ENCODE peak calls at places on chromosomes 12 and 14, in five cellular contexts. A is GM13976, V is glutamatergic neuron, E is neural crest cell, H is HCT116. L is an unnamed sample.

GRCh38 chr14:93538411-93538810 is 107.7 kb downstream of the UNC79 start:
- DNase-seq in V (peak), A (no peak), H (peak), E (no peak), L (no peak)

GRCh38 chr12:91272456-91273063 is 89.9 kb upstream of the DCN start:
- DNase-seq in E (no peak), H (no peak), V (no peak), A (no peak), L (no peak)

GRCh38 chr12:14185441-14186192 is 179.9 kb upstream of the ATF7IP start:
- DNase-seq in H (peak), V (peak), E (peak), A (peak), L (peak)

GRCh38 chr12:89350661-89351488 is 1.4 kb downstream of the DUSP6 start:
- DNase-seq in A (no peak), H (no peak), V (no peak), E (no peak), L (peak)

GRCh38 chr14:105187116-105187515 is 6.0 kb upstream of the NUDT14 start:
- DNase-seq in V (no peak), A (no peak), E (no peak), H (no peak), L (no peak)

GRCh38 chr14:28756896-28757570 is 9.6 kb upstream of the FOXG1 start:
- DNase-seq in E (no peak), H (no peak), V (peak), A (peak), L (no peak)

GRCh38 chr14:90569606-90570462 is 173.0 kb downstream of the CALM1 start:
- DNase-seq in E (no peak), V (no peak), H (no peak), A (no peak), L (no peak)

GRCh38 chr14:74609721-74610120 is 2.3 kb downstream of the LTBP2 start:
- DNase-seq in A (no peak), E (no peak), H (no peak), V (no peak), L (no peak)

GRCh38 chr12:110022980-110023633 is 23.9 kb downstream of the ANKRD13A start:
- DNase-seq in V (peak), E (no peak), A (no peak), H (no peak), L (no peak)

GRCh38 chr12:127628655-127629054 is 638.3 kb upstream of the TMEM132C start:
- DNase-seq in H (no peak), A (no peak), E (no peak), V (no peak), L (no peak)

GRCh38 chr12:14510574-14510973 is 57.1 kb downstream of the PLBD1 start:
- DNase-seq in A (no peak), H (no peak), V (no peak), E (no peak), L (no peak)

GRCh38 chr14:66281036-66281776 is 205.0 kb upstream of the CCDC196 start:
- DNase-seq in A (no peak), H (no peak), E (no peak), V (no peak), L (no peak)

GRCh38 chr12:45878630-45879255 is 111.6 kb downstream of the SCAF11 start:
- DNase-seq in V (no peak), E (no peak), H (no peak), A (no peak), L (no peak)

GRCh38 chr14:54025661-54026060 is 69.0 kb upstream of the BMP4 start:
- DNase-seq in A (no peak), H (peak), V (no peak), E (no peak), L (no peak)

GRCh38 chr12:132561784-132562156 is 48.6 kb downstream of the LRCOL1 start:
- DNase-seq in E (peak), V (peak), A (peak), H (no peak), L (peak)

GRCh38 chr14:58817846-58818245 is 180.1 kb downstream of the DACT1 start:
- DNase-seq in E (no peak), V (no peak), H (no peak), A (no peak), L (no peak)

GRCh38 chr12:52041695-52042123 is 9.5 kb upstream of the NR4A1 start:
- DNase-seq in A (peak), E (no peak), V (no peak), H (no peak), L (peak)

GRCh38 chr12:42235426-42235825 is 2.6 kb downstream of the YAF2 start:
- DNase-seq in A (no peak), V (no peak), H (no peak), E (no peak), L (peak)

GRCh38 chr14:100694579-100695422 is 31.9 kb upstream of the DLK1 start:
- DNase-seq in A (no peak), E (no peak), V (no peak), H (no peak), L (no peak)

GRCh38 chr12:106300761-106301160 is 1.8 kb upstream of the TCP11L2 start:
- DNase-seq in E (no peak), H (no peak), V (no peak), A (no peak), L (no peak)

GRCh38 chr12:85779768-85780167 is 56.4 kb downstream of the RASSF9 start:
- DNase-seq in H (no peak), V (no peak), E (no peak), A (no peak), L (no peak)

GRCh38 chr12:12807970-12808702 is 5.0 kb upstream of the DDX47 start:
- DNase-seq in V (no peak), A (peak), E (no peak), H (no peak), L (no peak)

GRCh38 chr12:87816186-87816585 is 213.0 kb downstream of the C12orf50 start:
- DNase-seq in H (no peak), V (no peak), E (no peak), A (no peak), L (no peak)

GRCh38 chr12:110451263-110451662 is 1.1 kb upstream of the ARPC3 start:
- DNase-seq in H (no peak), E (no peak), V (no peak), A (no peak), L (no peak)

GRCh38 chr12:67786086-67786485 is 137.5 kb downstream of the DYRK2 start:
- DNase-seq in H (no peak), E (no peak), V (no peak), A (no peak), L (no peak)

GRCh38 chr12:123533672-123534643 is at the start of gene RILPL1:
- DNase-seq in H (no peak), V (peak), E (peak), A (peak), L (peak)

GRCh38 chr12:704516-705242 is 41.4 kb upstream of the NINJ2 start:
- DNase-seq in A (no peak), V (no peak), H (no peak), E (no peak), L (no peak)

GRCh38 chr12:116432321-116432750 is 126.8 kb upstream of the MAP1LC3B2 start:
- DNase-seq in H (no peak), V (no peak), E (no peak), A (no peak), L (no peak)

GRCh38 chr12:94545937-94546771 is 86.5 kb upstream of the CEP83 start:
- DNase-seq in E (peak), A (peak), V (peak), H (peak), L (peak)
- TF ChIP-seq CTCF in E (peak), A (no peak), V (peak), H (peak), L (peak)

DNA sequence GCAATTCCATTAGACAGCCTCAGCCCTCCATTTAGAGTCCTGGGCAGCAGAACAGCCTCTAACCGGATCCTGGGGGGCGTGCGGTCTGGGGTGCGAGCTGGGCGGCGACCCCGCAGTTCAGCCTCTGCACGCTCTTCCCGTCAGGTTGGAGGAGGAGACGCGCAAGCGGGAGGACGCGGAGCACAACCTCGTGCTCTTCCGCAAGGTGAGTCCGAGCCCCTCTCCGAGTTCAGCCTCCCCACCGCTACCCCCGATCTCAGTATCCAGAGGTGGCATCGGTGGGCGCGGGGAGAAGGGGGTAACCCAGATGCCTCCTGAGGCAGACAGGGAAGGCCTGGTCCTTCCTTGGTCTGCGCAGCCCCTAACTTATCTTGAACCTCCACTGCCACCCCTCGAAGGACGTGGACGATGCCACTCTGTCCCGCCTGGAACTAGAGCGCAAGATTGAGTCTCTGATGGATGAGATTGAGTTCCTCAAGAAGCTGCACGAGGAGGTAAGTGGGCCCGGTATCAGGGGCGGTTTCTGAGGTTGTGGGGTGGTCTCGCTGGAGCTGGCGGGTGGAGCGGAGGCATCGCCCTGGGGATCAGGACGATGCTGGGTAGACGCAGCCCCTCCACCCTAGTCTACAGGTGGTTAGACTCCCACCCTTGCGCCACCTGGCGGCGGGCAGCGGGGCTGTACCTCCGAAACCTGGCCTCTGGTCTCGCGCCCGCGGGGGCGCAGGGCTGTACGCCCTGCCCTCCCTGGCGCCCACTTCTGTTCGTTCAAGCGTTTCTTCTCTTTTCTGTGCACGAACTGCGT is 1.3 kb downstream of the PRPH start:
- DNase-seq in E (peak), H (no peak), V (peak), A (peak), L (peak)
- TF ChIP-seq CTCF in E (peak), H (peak), V (peak), A (peak), L (peak)

GRCh38 chr14:64963611-64964010 is 8.5 kb downstream of the RAB15 start:
- DNase-seq in H (no peak), E (no peak), V (no peak), A (no peak), L (no peak)
- TF ChIP-seq CTCF in H (peak), E (no peak), V (no peak), A (no peak), L (no peak)

DNA sequence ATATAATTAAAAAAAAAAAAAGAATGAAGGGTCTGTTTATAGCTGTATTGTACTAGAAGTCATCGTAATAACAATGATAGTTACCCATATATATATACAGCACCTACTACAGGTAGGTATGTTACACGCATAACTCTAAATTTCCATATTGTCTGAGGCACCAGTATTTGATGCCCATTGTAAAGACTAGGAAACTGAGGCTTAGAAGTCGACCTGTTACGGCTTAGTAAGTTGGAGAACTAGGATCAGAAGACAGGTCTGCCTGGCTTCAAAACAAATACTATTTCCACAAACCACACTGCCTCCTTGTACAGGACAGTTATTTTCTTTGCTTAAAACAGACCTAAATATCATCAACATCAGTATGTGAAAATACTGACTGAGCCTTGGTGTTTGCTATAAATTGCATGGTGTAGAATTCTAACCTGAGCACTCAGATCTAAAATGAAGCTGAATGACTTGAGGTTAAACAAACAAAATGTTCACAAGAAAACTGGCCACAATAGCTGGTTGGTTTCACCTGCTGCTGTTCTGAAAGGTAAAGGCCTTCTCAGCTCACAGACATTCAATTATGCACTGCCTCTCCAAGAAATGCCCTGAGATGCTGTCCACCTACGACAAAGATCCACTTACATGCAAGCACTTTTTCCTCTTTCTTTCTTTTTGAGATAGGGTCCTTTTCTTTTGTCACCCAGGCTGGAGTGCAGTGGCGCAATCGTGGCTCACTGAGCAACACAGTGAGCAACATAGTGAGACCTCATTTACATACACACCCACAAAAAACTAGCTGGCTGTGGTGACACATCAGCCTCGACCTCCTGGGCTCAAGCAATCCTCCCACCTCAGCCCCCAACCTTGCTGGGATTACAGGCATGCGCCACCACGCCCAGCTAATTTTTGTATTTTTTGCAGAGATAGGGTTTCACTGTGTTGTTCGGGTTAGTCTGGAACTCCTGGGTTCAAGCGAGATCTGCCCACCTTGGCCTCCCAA is 35.7 kb downstream of the SSH1 start:
- DNase-seq in A (no peak), H (no peak), E (no peak), V (no peak), L (peak)
- TF ChIP-seq CTCF in A (no peak), H (peak), E (no peak), V (no peak), L (no peak)

GRCh38 chr12:26018926-26019325 is 60.4 kb downstream of the RASSF8 start:
- DNase-seq in H (no peak), A (no peak), E (no peak), V (no peak), L (no peak)

GRCh38 chr12:26014085-26014484 is 55.6 kb downstream of the RASSF8 start:
- DNase-seq in E (no peak), V (no peak), A (no peak), H (no peak), L (no peak)

GRCh38 chr12:26021534-26021933 is 63.1 kb downstream of the RASSF8 start:
- DNase-seq in E (no peak), A (no peak), H (no peak), V (no peak), L (no peak)

GRCh38 chr12:26022043-26022442 is 63.6 kb downstream of the RASSF8 start:
- DNase-seq in V (no peak), H (no peak), E (no peak), A (no peak), L (no peak)

DNA sequence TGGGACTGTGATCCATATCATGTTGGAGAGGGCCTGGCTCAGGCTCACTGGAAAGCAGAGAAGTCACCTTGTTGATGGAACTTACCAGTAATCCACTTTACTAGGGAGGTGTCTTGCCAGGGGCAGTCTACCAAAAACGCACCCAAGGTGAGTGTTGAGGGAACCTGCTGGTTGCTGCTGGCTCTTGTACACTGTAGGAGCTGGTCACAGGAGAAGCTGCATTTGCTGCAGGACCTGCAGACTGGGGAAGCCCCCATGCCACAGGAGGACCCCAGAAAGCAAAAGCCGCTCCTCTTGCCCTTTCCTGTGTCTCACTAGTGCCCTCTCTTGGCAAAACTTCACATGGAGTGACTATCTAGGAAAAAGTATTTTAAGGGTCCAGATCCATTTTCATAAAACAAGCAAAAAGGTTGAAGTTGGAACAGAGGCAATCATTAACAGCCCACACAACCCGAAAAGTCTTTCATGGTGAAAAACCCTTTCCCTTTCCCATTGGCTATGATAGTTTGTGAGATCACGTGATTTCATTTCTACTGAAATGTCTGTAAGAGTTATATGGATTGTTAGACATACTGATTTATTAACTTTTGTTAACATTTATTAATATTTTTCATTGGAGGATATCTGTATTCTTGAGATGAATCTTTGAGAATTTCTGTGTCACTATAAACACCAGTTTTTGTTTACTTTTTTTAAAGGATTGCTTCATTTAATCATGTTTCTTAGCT is 59.2 kb downstream of the RASSF8 start:
- DNase-seq in E (peak), H (peak), A (peak), V (peak), L (peak)
- TF ChIP-seq CTCF in E (peak), H (peak), A (peak), V (peak), L (peak)

GRCh38 chr14:77268989-77269595 is 1.9 kb downstream of the NGB start:
- DNase-seq in H (no peak), E (no peak), V (no peak), A (peak), L (no peak)
- TF ChIP-seq CTCF in H (no peak), E (no peak), V (no peak), A (no peak), L (no peak)

DNA sequence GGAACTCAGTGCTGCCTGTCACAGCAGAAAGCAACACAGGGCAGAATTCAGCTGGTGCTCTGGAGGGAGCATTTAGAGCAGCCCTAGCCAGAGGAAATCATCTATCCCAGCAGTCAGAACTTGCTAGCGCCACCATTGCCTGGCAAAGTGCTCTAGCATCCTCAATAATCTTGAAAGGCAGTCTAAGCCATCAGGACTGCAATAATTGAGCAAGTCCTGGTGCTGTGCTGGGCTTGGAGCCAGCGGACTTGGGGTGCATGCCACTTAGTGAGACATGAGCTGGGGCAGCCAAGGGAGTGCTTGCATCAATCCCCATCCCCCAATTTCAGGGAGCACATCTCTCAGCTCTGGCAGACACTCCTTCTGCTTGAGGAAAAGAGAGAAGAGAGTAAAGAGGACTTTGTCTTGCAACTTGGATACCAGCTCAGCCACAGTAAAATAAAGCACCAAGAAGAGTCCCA is 44.7 kb upstream of the ZDHHC17 start:
- DNase-seq in E (no peak), H (no peak), A (no peak), V (no peak), L (no peak)
- TF ChIP-seq CTCF in E (no peak), H (no peak), A (no peak), V (no peak), L (no peak)

DNA sequence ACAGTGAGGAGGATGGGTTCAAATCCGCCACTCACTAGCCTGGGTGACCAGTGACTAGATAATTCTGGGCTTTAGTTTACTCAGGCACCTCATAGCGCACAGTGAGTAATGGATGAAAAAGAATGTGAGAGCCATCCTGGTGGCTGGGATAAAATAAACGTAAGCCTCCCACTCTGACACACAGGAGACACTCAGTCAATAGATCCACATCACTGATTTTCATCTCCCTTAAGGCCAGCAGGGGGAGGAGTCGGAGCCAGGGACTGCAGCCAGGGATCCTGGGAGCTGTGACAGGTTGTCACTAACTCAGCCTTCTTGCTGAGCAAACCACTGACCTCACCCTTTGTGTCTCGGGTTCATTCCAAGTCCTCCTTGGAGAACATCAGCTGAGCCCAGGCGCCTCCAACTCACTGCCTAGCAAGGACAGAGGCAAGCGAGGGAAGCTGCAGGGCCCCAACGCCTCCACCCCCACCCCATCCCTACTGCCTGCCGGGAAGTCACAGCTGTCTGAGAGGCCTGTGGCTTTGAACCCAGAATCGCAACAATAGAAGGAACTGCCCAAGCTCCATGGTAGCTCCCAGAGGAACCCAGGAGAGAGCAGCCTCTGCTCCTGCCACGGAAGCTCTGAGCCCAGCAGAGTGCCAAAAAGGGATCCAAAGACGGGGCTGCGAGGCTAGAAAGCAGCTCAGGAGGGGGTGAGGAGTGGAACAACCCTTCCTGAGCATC is 30.7 kb downstream of the PXN start:
- DNase-seq in H (peak), V (peak), E (peak), A (no peak), L (no peak)
- TF ChIP-seq CTCF in H (peak), V (peak), E (peak), A (no peak), L (no peak)

L was measured in GM20000.